ENCODE peak calls at places on chromosomes 2 and 18, in four cellular contexts. Y is KBM-7; F is 8988T; W is stimulated activated CD8-positive, alpha-beta memory T cell treated with anti-CD3 and anti-CD28 coated beads, Interleukin-4, amount 100 ng/mL, for 4 hours. P is an unnamed sample.
A peak's percentile ranks its signal among the peaks of the same experiment; 100 is the strongest.

GRCh38 chr2:61362873-61363272 is 108.0 kb downstream of the USP34 start:
- DNase-seq in Y (no peak), F (no peak), W (no peak), P (no peak)

GRCh38 chr2:72003796-72004195 is 143.9 kb downstream of the CYP26B1 start:
- DNase-seq in Y (no peak), F (no peak), W (no peak), P (no peak)

GRCh38 chr2:168246072-168246482 is 1.3 kb downstream of the STK39 start:
- DNase-seq in Y (no peak), F (no peak), W (no peak), P (no peak)

GRCh38 chr2:240134466-240134865 is 1.6 kb downstream of the COPS9 start:
- DNase-seq in Y (no peak), F (no peak), W (no peak), P (peak; percentile 1)

GRCh38 chr18:79257480-79257879 is 138.2 kb upstream of the NFATC1 start:
- DNase-seq in Y (no peak), F (no peak), W (no peak), P (no peak)

GRCh38 chr2:3023531-3023930 is 354.1 kb downstream of the EIPR1 start:
- DNase-seq in Y (no peak), F (no peak), W (no peak), P (no peak)

GRCh38 chr2:221318751-221319150 is 253.4 kb downstream of the EPHA4 start:
- DNase-seq in Y (no peak), F (no peak), W (no peak), P (no peak)

GRCh38 chr2:938181-939005 is 12.3 kb upstream of the SNTG2 start:
- DNase-seq in Y (no peak), F (no peak), W (no peak), P (no peak)

GRCh38 chr2:23640711-23641110 is 255.7 kb downstream of the KLHL29 start:
- DNase-seq in Y (no peak), F (no peak), W (no peak), P (no peak)

GRCh38 chr2:43102366-43103092 is 123.9 kb downstream of the ZFP36L2 start:
- DNase-seq in Y (no peak), F (no peak), W (no peak), P (no peak)

GRCh38 chr18:63090334-63090733 is 229.2 kb downstream of the BCL2 start:
- DNase-seq in Y (peak; percentile 62), F (no peak), W (no peak), P (no peak)

P was measured in GM12892.